ENCODE peak calls at places on chromosome 6, in five cellular contexts. Y is GM23248, X is HCT116, V is SK-N-SH, I is MM.1S. K is an unnamed sample. For H3K9me2, the result is how much of the 10 kb centered on the place peaks cover.

GRCh38 chr6:90227165-90227564 is 69.5 kb downstream of the BACH2 start:
- DNase-seq in Y (no peak), X (no peak), V (no peak), I (no peak), K (no peak)

GRCh38 chr6:13978787-13979186 is 54.0 kb downstream of the RNF182 start:
- DNase-seq in Y (no peak), X (no peak), V (no peak), I (no peak), K (no peak)

GRCh38 chr6:138555294-138555988 is 56.1 kb upstream of the NHSL1 start:
- DNase-seq in Y (no peak), X (no peak), V (no peak), I (no peak), K (peak)

GRCh38 chr6:137749595-137750215 is 117.4 kb upstream of the TNFAIP3 start:
- DNase-seq in Y (peak), X (no peak), V (no peak), I (no peak), K (no peak)

GRCh38 chr6:12474167-12475140 is 184.3 kb downstream of the EDN1 start:
- DNase-seq in Y (peak), X (no peak), V (no peak), I (no peak), K (no peak)

GRCh38 chr6:41648070-41648585 is 9.9 kb downstream of the MDFI start:
- DNase-seq in Y (no peak), X (no peak), V (no peak), I (no peak), K (no peak)

GRCh38 chr6:14252271-14252850 is 134.8 kb downstream of the CD83 start:
- DNase-seq in Y (no peak), X (no peak), V (no peak), I (no peak), K (no peak)

GRCh38 chr6:7185561-7185960 is 77.8 kb downstream of the RREB1 start:
- DNase-seq in Y (no peak), X (no peak), V (no peak), I (peak), K (no peak)

GRCh38 chr6:159008656-159009288 is 8.8 kb upstream of the RSPH3 start:
- DNase-seq in Y (peak), X (no peak), V (peak), I (peak), K (peak)

GRCh38 chr6:167161895-167162467 is 4.2 kb upstream of the GPR31 start:
- DNase-seq in Y (no peak), X (no peak), V (no peak), I (no peak), K (peak)

GRCh38 chr6:167154291-167154690 is 3.5 kb downstream of the GPR31 start:
- DNase-seq in Y (no peak), X (no peak), V (no peak), I (no peak), K (no peak)

GRCh38 chr6:167157414-167157813 is 366 bp downstream of the GPR31 start:
- DNase-seq in Y (no peak), X (no peak), V (no peak), I (no peak), K (no peak)

GRCh38 chr6:167154895-167155294 is 2.9 kb downstream of the GPR31 start:
- DNase-seq in Y (no peak), X (no peak), V (no peak), I (no peak), K (no peak)

GRCh38 chr6:167157867-167158266 is at the start of gene GPR31:
- DNase-seq in Y (no peak), X (no peak), V (no peak), I (no peak), K (no peak)
- TF ChIP-seq EZH2phosphoT487 in Y (no peak), X (no peak), V (no peak), I (no peak), K (no peak)

DNA sequence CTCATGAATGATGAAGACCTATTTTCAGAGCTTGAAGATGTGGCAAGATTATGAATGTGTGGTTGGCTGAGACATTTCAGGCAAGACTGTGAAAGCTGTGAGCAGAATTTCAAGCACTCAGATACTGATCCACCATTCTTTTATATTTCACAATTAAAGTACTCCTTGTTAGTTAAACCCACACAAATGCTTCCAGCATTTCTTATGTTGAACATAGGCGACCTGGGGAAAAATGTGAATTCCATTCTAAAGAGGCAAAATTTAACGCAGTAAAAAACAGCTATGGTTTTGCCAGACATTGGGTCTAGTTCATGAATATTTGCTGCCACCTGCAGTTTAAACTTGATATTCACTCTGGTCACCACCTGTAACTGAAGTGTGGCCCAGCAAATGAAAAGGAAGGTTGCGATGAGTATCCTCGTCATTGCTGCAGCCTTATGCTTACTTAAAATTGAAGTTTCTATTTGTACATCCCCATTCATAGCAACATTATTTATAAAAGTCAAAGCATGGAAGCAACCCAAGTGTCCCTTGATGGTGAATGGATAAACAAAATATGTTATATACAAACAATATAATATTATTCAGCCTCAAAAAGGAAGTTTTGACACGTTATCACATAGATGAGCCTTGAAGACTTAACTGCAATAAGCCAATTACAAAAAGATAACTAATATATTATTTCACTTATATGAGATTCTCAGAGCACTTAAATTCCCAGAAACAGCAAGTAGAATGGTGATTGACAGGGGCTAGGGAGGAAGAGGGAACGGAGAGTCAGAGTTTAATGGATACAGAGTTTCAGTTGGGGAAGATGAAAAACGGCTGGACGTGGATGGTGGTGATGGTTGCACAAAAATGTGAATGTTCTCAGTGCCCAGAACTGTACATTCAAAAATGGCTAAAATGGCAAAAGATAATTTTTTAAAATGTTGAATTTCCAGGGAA is 32.4 kb upstream of the FAM184A start:
- DNase-seq in Y (peak), X (peak), V (peak), I (peak), K (peak)
- H3K9ac ChIP-seq in Y (no peak), X (no peak), V (no peak), I (no peak), K (no peak)

DNA sequence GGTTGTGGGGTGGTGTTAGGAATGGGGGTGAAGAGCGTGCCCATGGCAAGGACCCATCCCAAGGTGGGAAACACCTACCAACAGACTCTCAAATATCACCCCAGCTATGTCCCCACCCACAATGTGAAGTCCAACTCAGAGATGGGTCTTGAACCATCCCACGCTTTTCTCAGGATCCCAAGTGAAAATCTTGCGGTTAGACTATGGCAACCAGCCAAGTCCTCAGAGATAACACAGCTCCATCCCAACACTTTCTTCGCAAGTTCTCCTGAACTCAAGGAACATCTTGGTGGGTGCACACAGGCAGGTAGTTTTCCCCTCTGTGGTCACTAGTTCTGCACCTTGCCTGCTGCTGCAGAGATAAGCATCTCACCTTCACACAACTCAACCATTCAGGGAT is 116.0 kb downstream of the CDC5L start:
- DNase-seq in Y (no peak), X (no peak), V (no peak), I (no peak), K (no peak)
- H3K9me2 ChIP-seq in Y (under half), X (under half), V (under half), I (under half), K (under half)

GRCh38 chr6:33896391-33897192 is 92.8 kb upstream of the MLN start:
- DNase-seq in Y (peak), X (no peak), V (no peak), I (no peak), K (peak)
- TF ChIP-seq EZH2phosphoT487 in Y (no peak), X (no peak), V (no peak), I (no peak), K (no peak)

GRCh38 chr6:103405321-103405720 is 1454.4 kb downstream of the HACE1 start:
- DNase-seq in Y (no peak), X (no peak), V (no peak), I (no peak), K (no peak)
- H3K9ac ChIP-seq in Y (no peak), X (no peak), V (no peak), I (no peak), K (no peak)